ENCODE peak calls at places on chromosomes 4 and X, in seven cellular contexts. N, V, L, U, T, G and J are unnamed samples. For H3K36me3, the result is how much of the 10 kb centered on the place peaks cover.

GRCh38 chrX:10884246-10884645 is 226.9 kb upstream of the HCCS start:
- DNase-seq in L (no peak), T (no peak), G (no peak), V (no peak), U (no peak), N (no peak), J (no peak)

GRCh38 chr4:184343400-184344177 is 125.9 kb upstream of the ENPP6 start:
- DNase-seq in G (peak), V (peak), N (peak), U (peak), T (peak), L (no peak), J (peak)

GRCh38 chr4:138911903-138912713 is 103.5 kb upstream of the NOCT start:
- DNase-seq in V (no peak), N (no peak), L (peak), T (no peak), U (peak), G (no peak), J (no peak)

GRCh38 chr4:152709675-152710438 is 30.1 kb upstream of the TMEM154 start:
- DNase-seq in G (peak), U (no peak), V (no peak), N (no peak), T (no peak), L (no peak), J (no peak)

GRCh38 chr4:40124690-40125089 is 68.0 kb downstream of the N4BP2 start:
- DNase-seq in V (no peak), T (no peak), G (no peak), L (no peak), N (no peak), U (no peak), J (no peak)

GRCh38 chr4:125735107-125735506 is 420.4 kb downstream of the FAT4 start:
- DNase-seq in G (no peak), U (peak), N (no peak), L (no peak), T (no peak), V (no peak), J (no peak)

GRCh38 chr4:52100062-52100461 is 49.0 kb downstream of the SPATA18 start:
- DNase-seq in L (no peak), U (no peak), N (no peak), T (no peak), V (no peak), G (no peak), J (no peak)

GRCh38 chr4:131002132-131002531 is 1906.2 kb downstream of the C4orf33 start:
- DNase-seq in U (no peak), T (no peak), V (no peak), N (no peak), G (no peak), L (no peak), J (no peak)

GRCh38 chr4:92237559-92237958 is 66.2 kb upstream of the GRID2 start:
- DNase-seq in U (no peak), T (no peak), L (no peak), G (no peak), V (no peak), N (no peak), J (no peak)

GRCh38 chr4:92236907-92237306 is 66.9 kb upstream of the GRID2 start:
- DNase-seq in T (no peak), V (no peak), N (no peak), U (no peak), G (no peak), L (no peak), J (no peak)

GRCh38 chr4:92235741-92236140 is 68.0 kb upstream of the GRID2 start:
- DNase-seq in T (no peak), L (no peak), N (no peak), G (no peak), V (no peak), U (no peak), J (no peak)

GRCh38 chr4:92232566-92232965 is 71.2 kb upstream of the GRID2 start:
- DNase-seq in L (no peak), T (no peak), U (no peak), V (no peak), G (no peak), N (no peak), J (no peak)

DNA sequence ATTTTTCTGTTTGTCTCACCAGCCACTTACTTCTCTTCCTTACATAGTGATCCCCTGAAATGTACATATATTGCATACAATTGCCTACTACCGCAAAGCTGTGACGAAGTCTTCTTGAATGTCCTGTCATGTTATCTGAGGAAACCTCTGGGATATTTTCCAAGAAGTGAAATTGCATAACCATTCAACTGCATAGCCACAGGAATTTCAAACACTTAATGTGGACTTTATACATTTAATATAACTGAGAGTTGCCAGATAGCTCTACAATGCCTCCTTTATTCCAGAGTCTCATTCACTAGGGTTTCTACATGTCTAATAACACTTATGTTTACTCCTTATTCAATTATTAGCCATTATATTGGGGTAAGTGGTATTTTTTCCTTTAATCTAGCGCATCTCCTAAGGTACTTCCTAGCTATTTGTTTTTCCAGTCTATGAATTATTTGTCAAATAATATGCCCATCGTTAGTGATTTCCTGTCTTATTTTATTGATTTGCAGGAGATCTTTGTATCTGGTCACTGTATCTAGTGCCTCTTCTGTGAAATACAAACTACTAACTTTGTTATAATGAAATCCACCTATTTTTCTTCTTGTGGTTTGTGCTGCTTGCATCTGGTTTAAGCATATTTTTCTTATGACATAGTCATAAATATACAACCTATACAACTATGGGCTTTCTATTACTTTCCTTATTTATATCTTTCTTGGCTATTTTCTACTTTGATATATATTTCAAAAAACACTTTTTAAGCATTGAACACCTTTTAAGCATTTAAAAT is 69.2 kb upstream of the GRID2 start:
- DNase-seq in T (no peak), L (no peak), V (no peak), N (no peak), G (no peak), U (no peak), J (no peak)
- TF ChIP-seq EP300 in T (no peak), L (no peak), V (no peak), N (no peak), G (no peak), U (no peak), J (no peak)

GRCh38 chr4:8221985-8222384 is 22.9 kb downstream of the SH3TC1 start:
- DNase-seq in N (no peak), L (no peak), G (no peak), T (no peak), U (no peak), V (no peak), J (no peak)

GRCh38 chr4:8222609-8223391 is 23.7 kb downstream of the SH3TC1 start:
- DNase-seq in G (no peak), L (no peak), V (no peak), U (no peak), T (no peak), N (no peak), J (no peak)

GRCh38 chr4:8219236-8219635 is 20.1 kb downstream of the SH3TC1 start:
- DNase-seq in G (no peak), L (no peak), N (no peak), T (no peak), V (no peak), U (no peak), J (no peak)

GRCh38 chr4:8220661-8221446 is 21.8 kb downstream of the SH3TC1 start:
- DNase-seq in L (no peak), T (no peak), V (no peak), U (no peak), G (no peak), N (no peak), J (no peak)

DNA sequence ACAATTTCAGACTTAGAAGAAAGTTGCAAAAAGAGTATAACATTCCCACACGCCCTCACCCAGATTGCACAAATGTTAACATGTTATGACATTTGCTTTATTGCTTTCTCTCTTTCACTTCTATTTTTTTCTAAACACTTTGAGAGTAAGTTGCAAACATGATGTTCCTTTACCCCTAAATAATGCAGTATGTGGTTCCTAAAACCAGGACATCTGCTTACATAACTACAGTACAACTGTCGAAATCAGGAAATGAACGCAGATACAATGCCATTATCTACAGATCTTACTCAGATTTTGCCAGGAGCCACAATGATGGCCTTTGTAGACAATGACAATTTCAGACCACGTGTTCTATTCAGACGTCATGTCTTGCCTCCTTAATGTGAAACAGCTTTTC is 22.4 kb downstream of the SH3TC1 start:
- DNase-seq in G (peak), T (no peak), V (no peak), L (no peak), U (no peak), N (no peak), J (no peak)
- H3K36me3 ChIP-seq in G (under half), T (under half), V (half or more), L (under half), U (half or more), N (under half), J (under half)

GRCh38 chr4:78938868-78939666 is at the start of gene PAQR3:
- DNase-seq in U (peak), N (peak), G (peak), T (peak), V (peak), L (peak), J (peak)
- TF ChIP-seq EP300 in U (no peak), N (peak), G (no peak), T (no peak), V (no peak), L (no peak), J (no peak)

GRCh38 chr4:76733380-76733779 is 164.6 kb downstream of the SOWAHB start:
- DNase-seq in G (no peak), T (no peak), N (no peak), L (no peak), U (no peak), V (peak), J (no peak)

GRCh38 chr4:76738081-76738931 is 159.6 kb downstream of the SOWAHB start:
- DNase-seq in T (peak), V (no peak), L (no peak), G (peak), U (no peak), N (no peak), J (no peak)

GRCh38 chr4:76736434-76736833 is 161.5 kb downstream of the SOWAHB start:
- DNase-seq in T (no peak), U (no peak), N (no peak), G (no peak), V (no peak), L (no peak), J (no peak)

GRCh38 chr4:76740192-76740591 is 157.8 kb downstream of the SOWAHB start:
- DNase-seq in V (no peak), G (no peak), N (no peak), T (no peak), U (no peak), L (no peak), J (no peak)

GRCh38 chr4:76737180-76737579 is 160.8 kb downstream of the SOWAHB start:
- DNase-seq in G (no peak), V (no peak), L (no peak), N (no peak), U (no peak), T (no peak), J (no peak)
- H3K36me3 ChIP-seq in G (under half), V (under half), L (under half), N (under half), U (under half), T (under half), J (under half)